ENCODE peak calls at places on chromosomes 13 and 19, in four cellular contexts. O is stimulated activated CD8-positive, alpha-beta memory T cell treated with anti-CD3 and anti-CD28 coated beads, Interleukin-2, amount 100 ng/mL, for 48 hours; C is uterus; P is neural crest cell. G is an unnamed sample.

GRCh38 chr19:19319725-19320361 is 466 bp downstream of the SUGP1 start:
- DNase-seq in P (no peak), C (no peak), O (no peak), G (no peak)

GRCh38 chr13:45564108-45564507 is 51.4 kb downstream of the ERICH6B start:
- DNase-seq in C (no peak), P (no peak), O (no peak), G (peak; percentile 30)

GRCh38 chr13:98827449-98827848 is 75.0 kb upstream of the SLC15A1 start:
- DNase-seq in O (no peak), P (no peak), C (no peak), G (no peak)

GRCh38 chr13:97141564-97142005 is 80.5 kb upstream of the MBNL2 start:
- DNase-seq in O (no peak), C (peak; percentile 28), P (peak; percentile 25), G (peak; percentile 78)

GRCh38 chr19:47726467-47726866 is 13.2 kb downstream of the EHD2 start:
- DNase-seq in P (no peak), O (no peak), C (no peak), G (no peak)

GRCh38 chr19:47699360-47699917 is 13.8 kb upstream of the EHD2 start:
- DNase-seq in P (peak; percentile 67), O (peak; percentile 26), C (no peak), G (peak; percentile 71)

GRCh38 chr13:28116736-28117135 is 16.4 kb upstream of the FLT3 start:
- DNase-seq in O (no peak), P (no peak), C (no peak), G (no peak)

GRCh38 chr19:41577144-41577830 is 1.3 kb downstream of the CEACAM21 start:
- DNase-seq in O (no peak), P (no peak), C (no peak), G (no peak)

GRCh38 chr19:29724102-29724641 is 9.1 kb upstream of the C19orf12 start:
- DNase-seq in P (peak; percentile 36), O (no peak), C (no peak), G (no peak)

GRCh38 chr19:14333101-14333871 is 48.0 kb upstream of the ADGRE5 start:
- DNase-seq in C (no peak), P (peak; percentile 18), O (no peak), G (peak; percentile 51)

GRCh38 chr13:50485979-50486935 is 357.2 kb downstream of the DLEU7 start:
- DNase-seq in C (no peak), P (no peak), O (no peak), G (no peak)

GRCh38 chr13:77533875-77534788 is 1.4 kb upstream of the SCEL start:
- DNase-seq in P (no peak), O (no peak), C (no peak), G (peak; percentile 38)

G was measured in SJCRH30.